ENCODE peak calls at places on chromosomes 2 and 18, in nine cellular contexts. One of them, this sample, is unnamed.

GRCh38 chr2:178066890-178067669 is 5.5 kb downstream of the PDE11A start:
- ATAC-seq in activated CD4-positive, alpha-beta T cell treated with anti-CD3 and anti-CD28 coated beads for 36 hours: no peak
- ATAC-seq in right lobe of liver: no peak
- ATAC-seq in right cardiac atrium: no peak
- ATAC-seq in activated CD8-positive, alpha-beta T cell treated with anti-CD3 and anti-CD28 coated beads for 36 hours: no peak
- ATAC-seq in left lung: no peak
- ATAC-seq in K562: no peak
- ATAC-seq in activated T-cell treated with anti-CD3 and anti-CD28 coated beads, Interleukin-2, amount 50 U/mL, for 4 hours: no peak
- ATAC-seq in heart right ventricle: no peak
- ATAC-seq in this sample: no peak

GRCh38 chr2:200396726-200397348 is 90.3 kb downstream of the SPATS2L start:
- ATAC-seq in K562: no peak
- ATAC-seq in right lobe of liver: peak
- ATAC-seq in heart right ventricle: no peak
- ATAC-seq in left lung: peak
- ATAC-seq in activated T-cell treated with anti-CD3 and anti-CD28 coated beads, Interleukin-2, amount 50 U/mL, for 4 hours: no peak
- ATAC-seq in activated CD4-positive, alpha-beta T cell treated with anti-CD3 and anti-CD28 coated beads for 36 hours: no peak
- ATAC-seq in activated CD8-positive, alpha-beta T cell treated with anti-CD3 and anti-CD28 coated beads for 36 hours: no peak
- ATAC-seq in right cardiac atrium: no peak
- ATAC-seq in this sample: no peak

GRCh38 chr2:118321436-118322100 is 233.3 kb downstream of the INSIG2 start:
- ATAC-seq in activated CD8-positive, alpha-beta T cell treated with anti-CD3 and anti-CD28 coated beads for 36 hours: no peak
- ATAC-seq in K562: no peak
- ATAC-seq in right lobe of liver: peak
- ATAC-seq in right cardiac atrium: peak
- ATAC-seq in heart right ventricle: no peak
- ATAC-seq in left lung: no peak
- ATAC-seq in activated T-cell treated with anti-CD3 and anti-CD28 coated beads, Interleukin-2, amount 50 U/mL, for 4 hours: no peak
- ATAC-seq in activated CD4-positive, alpha-beta T cell treated with anti-CD3 and anti-CD28 coated beads for 36 hours: no peak
- ATAC-seq in this sample: no peak

GRCh38 chr2:144982481-144982880 is 462.6 kb upstream of the ZEB2 start:
- ATAC-seq in activated CD4-positive, alpha-beta T cell treated with anti-CD3 and anti-CD28 coated beads for 36 hours: no peak
- ATAC-seq in right cardiac atrium: no peak
- ATAC-seq in left lung: no peak
- ATAC-seq in right lobe of liver: no peak
- ATAC-seq in activated CD8-positive, alpha-beta T cell treated with anti-CD3 and anti-CD28 coated beads for 36 hours: no peak
- ATAC-seq in activated T-cell treated with anti-CD3 and anti-CD28 coated beads, Interleukin-2, amount 50 U/mL, for 4 hours: no peak
- ATAC-seq in heart right ventricle: no peak
- ATAC-seq in K562: no peak
- ATAC-seq in this sample: no peak

GRCh38 chr2:105747997-105748396 is 3.3 kb downstream of the NCK2 start:
- ATAC-seq in right lobe of liver: no peak
- ATAC-seq in heart right ventricle: no peak
- ATAC-seq in left lung: no peak
- ATAC-seq in activated T-cell treated with anti-CD3 and anti-CD28 coated beads, Interleukin-2, amount 50 U/mL, for 4 hours: peak
- ATAC-seq in right cardiac atrium: no peak
- ATAC-seq in activated CD4-positive, alpha-beta T cell treated with anti-CD3 and anti-CD28 coated beads for 36 hours: peak
- ATAC-seq in K562: no peak
- ATAC-seq in activated CD8-positive, alpha-beta T cell treated with anti-CD3 and anti-CD28 coated beads for 36 hours: peak
- ATAC-seq in this sample: peak

GRCh38 chr2:56784046-56784445 is 600.3 kb downstream of the CCDC85A start:
- ATAC-seq in K562: no peak
- ATAC-seq in right cardiac atrium: no peak
- ATAC-seq in heart right ventricle: no peak
- ATAC-seq in activated CD8-positive, alpha-beta T cell treated with anti-CD3 and anti-CD28 coated beads for 36 hours: no peak
- ATAC-seq in left lung: no peak
- ATAC-seq in right lobe of liver: no peak
- ATAC-seq in activated CD4-positive, alpha-beta T cell treated with anti-CD3 and anti-CD28 coated beads for 36 hours: no peak
- ATAC-seq in activated T-cell treated with anti-CD3 and anti-CD28 coated beads, Interleukin-2, amount 50 U/mL, for 4 hours: no peak
- ATAC-seq in this sample: no peak

GRCh38 chr2:63977904-63978303 is 41.3 kb downstream of the VPS54 start:
- ATAC-seq in heart right ventricle: no peak
- ATAC-seq in right cardiac atrium: no peak
- ATAC-seq in left lung: no peak
- ATAC-seq in right lobe of liver: no peak
- ATAC-seq in K562: no peak
- ATAC-seq in activated CD8-positive, alpha-beta T cell treated with anti-CD3 and anti-CD28 coated beads for 36 hours: peak
- ATAC-seq in activated T-cell treated with anti-CD3 and anti-CD28 coated beads, Interleukin-2, amount 50 U/mL, for 4 hours: peak
- ATAC-seq in activated CD4-positive, alpha-beta T cell treated with anti-CD3 and anti-CD28 coated beads for 36 hours: peak
- ATAC-seq in this sample: peak

GRCh38 chr2:162011718-162012564 is 62.1 kb downstream of the DPP4 start:
- ATAC-seq in right cardiac atrium: no peak
- ATAC-seq in activated T-cell treated with anti-CD3 and anti-CD28 coated beads, Interleukin-2, amount 50 U/mL, for 4 hours: peak
- ATAC-seq in heart right ventricle: no peak
- ATAC-seq in right lobe of liver: no peak
- ATAC-seq in K562: no peak
- ATAC-seq in left lung: no peak
- ATAC-seq in activated CD8-positive, alpha-beta T cell treated with anti-CD3 and anti-CD28 coated beads for 36 hours: peak
- ATAC-seq in activated CD4-positive, alpha-beta T cell treated with anti-CD3 and anti-CD28 coated beads for 36 hours: peak
- ATAC-seq in this sample: peak

GRCh38 chr2:95669441-95669994 is 77.7 kb downstream of the TRIM43 start:
- ATAC-seq in right lobe of liver: no peak
- ATAC-seq in K562: no peak
- ATAC-seq in heart right ventricle: no peak
- ATAC-seq in right cardiac atrium: peak
- ATAC-seq in activated CD4-positive, alpha-beta T cell treated with anti-CD3 and anti-CD28 coated beads for 36 hours: no peak
- ATAC-seq in activated CD8-positive, alpha-beta T cell treated with anti-CD3 and anti-CD28 coated beads for 36 hours: peak
- ATAC-seq in left lung: no peak
- ATAC-seq in activated T-cell treated with anti-CD3 and anti-CD28 coated beads, Interleukin-2, amount 50 U/mL, for 4 hours: no peak
- ATAC-seq in this sample: no peak

GRCh38 chr2:73942664-73943063 is 16.0 kb downstream of the DGUOK start:
- ATAC-seq in activated CD8-positive, alpha-beta T cell treated with anti-CD3 and anti-CD28 coated beads for 36 hours: no peak
- ATAC-seq in K562: no peak
- ATAC-seq in left lung: no peak
- ATAC-seq in right lobe of liver: no peak
- ATAC-seq in right cardiac atrium: no peak
- ATAC-seq in heart right ventricle: no peak
- ATAC-seq in activated T-cell treated with anti-CD3 and anti-CD28 coated beads, Interleukin-2, amount 50 U/mL, for 4 hours: no peak
- ATAC-seq in activated CD4-positive, alpha-beta T cell treated with anti-CD3 and anti-CD28 coated beads for 36 hours: no peak
- ATAC-seq in this sample: no peak

GRCh38 chr2:1910562-1911256 is 166.4 kb upstream of the PXDN start:
- ATAC-seq in left lung: no peak
- ATAC-seq in activated CD4-positive, alpha-beta T cell treated with anti-CD3 and anti-CD28 coated beads for 36 hours: peak
- ATAC-seq in activated CD8-positive, alpha-beta T cell treated with anti-CD3 and anti-CD28 coated beads for 36 hours: no peak
- ATAC-seq in activated T-cell treated with anti-CD3 and anti-CD28 coated beads, Interleukin-2, amount 50 U/mL, for 4 hours: no peak
- ATAC-seq in heart right ventricle: no peak
- ATAC-seq in K562: no peak
- ATAC-seq in right cardiac atrium: no peak
- ATAC-seq in right lobe of liver: no peak
- ATAC-seq in this sample: no peak

GRCh38 chr2:174606336-174606735 is 8.7 kb upstream of the WIPF1 start:
- ATAC-seq in left lung: peak
- ATAC-seq in K562: no peak
- ATAC-seq in activated T-cell treated with anti-CD3 and anti-CD28 coated beads, Interleukin-2, amount 50 U/mL, for 4 hours: peak
- ATAC-seq in activated CD4-positive, alpha-beta T cell treated with anti-CD3 and anti-CD28 coated beads for 36 hours: peak
- ATAC-seq in right lobe of liver: no peak
- ATAC-seq in activated CD8-positive, alpha-beta T cell treated with anti-CD3 and anti-CD28 coated beads for 36 hours: peak
- ATAC-seq in right cardiac atrium: no peak
- ATAC-seq in heart right ventricle: no peak
- ATAC-seq in this sample: peak

GRCh38 chr2:240713071-240713927 is 21.6 kb downstream of the AQP12A start:
- ATAC-seq in activated CD8-positive, alpha-beta T cell treated with anti-CD3 and anti-CD28 coated beads for 36 hours: no peak
- ATAC-seq in right lobe of liver: no peak
- ATAC-seq in left lung: no peak
- ATAC-seq in activated CD4-positive, alpha-beta T cell treated with anti-CD3 and anti-CD28 coated beads for 36 hours: no peak
- ATAC-seq in K562: no peak
- ATAC-seq in right cardiac atrium: peak
- ATAC-seq in activated T-cell treated with anti-CD3 and anti-CD28 coated beads, Interleukin-2, amount 50 U/mL, for 4 hours: no peak
- ATAC-seq in heart right ventricle: no peak
- ATAC-seq in this sample: no peak

GRCh38 chr2:127083819-127084503 is 23.0 kb downstream of the BIN1 start:
- ATAC-seq in activated T-cell treated with anti-CD3 and anti-CD28 coated beads, Interleukin-2, amount 50 U/mL, for 4 hours: no peak
- ATAC-seq in K562: no peak
- ATAC-seq in right lobe of liver: peak
- ATAC-seq in activated CD8-positive, alpha-beta T cell treated with anti-CD3 and anti-CD28 coated beads for 36 hours: no peak
- ATAC-seq in activated CD4-positive, alpha-beta T cell treated with anti-CD3 and anti-CD28 coated beads for 36 hours: no peak
- ATAC-seq in heart right ventricle: no peak
- ATAC-seq in left lung: peak
- ATAC-seq in right cardiac atrium: peak
- ATAC-seq in this sample: no peak

GRCh38 chr18:58097127-58097906 is 53.3 kb downstream of the NEDD4L start:
- ATAC-seq in right lobe of liver: peak
- ATAC-seq in activated T-cell treated with anti-CD3 and anti-CD28 coated beads, Interleukin-2, amount 50 U/mL, for 4 hours: no peak
- ATAC-seq in right cardiac atrium: peak
- ATAC-seq in heart right ventricle: no peak
- ATAC-seq in activated CD8-positive, alpha-beta T cell treated with anti-CD3 and anti-CD28 coated beads for 36 hours: no peak
- ATAC-seq in K562: no peak
- ATAC-seq in activated CD4-positive, alpha-beta T cell treated with anti-CD3 and anti-CD28 coated beads for 36 hours: no peak
- ATAC-seq in left lung: peak
- ATAC-seq in this sample: no peak

GRCh38 chr2:75523313-75524275 is 37.1 kb downstream of the EVA1A start:
- ATAC-seq in right cardiac atrium: no peak
- ATAC-seq in right lobe of liver: peak
- ATAC-seq in K562: no peak
- ATAC-seq in activated CD8-positive, alpha-beta T cell treated with anti-CD3 and anti-CD28 coated beads for 36 hours: peak
- ATAC-seq in left lung: peak
- ATAC-seq in activated T-cell treated with anti-CD3 and anti-CD28 coated beads, Interleukin-2, amount 50 U/mL, for 4 hours: peak
- ATAC-seq in heart right ventricle: no peak
- ATAC-seq in activated CD4-positive, alpha-beta T cell treated with anti-CD3 and anti-CD28 coated beads for 36 hours: peak
- ATAC-seq in this sample: peak

GRCh38 chr2:15727396-15728246 is 136.0 kb downstream of the DDX1 start:
- ATAC-seq in activated T-cell treated with anti-CD3 and anti-CD28 coated beads, Interleukin-2, amount 50 U/mL, for 4 hours: no peak
- ATAC-seq in activated CD4-positive, alpha-beta T cell treated with anti-CD3 and anti-CD28 coated beads for 36 hours: no peak
- ATAC-seq in heart right ventricle: no peak
- ATAC-seq in K562: no peak
- ATAC-seq in activated CD8-positive, alpha-beta T cell treated with anti-CD3 and anti-CD28 coated beads for 36 hours: no peak
- ATAC-seq in left lung: no peak
- ATAC-seq in right cardiac atrium: no peak
- ATAC-seq in right lobe of liver: no peak
- ATAC-seq in this sample: no peak

GRCh38 chr2:188937228-188938220 is 36.6 kb upstream of the COL3A1 start:
- ATAC-seq in K562: no peak
- ATAC-seq in activated T-cell treated with anti-CD3 and anti-CD28 coated beads, Interleukin-2, amount 50 U/mL, for 4 hours: no peak
- ATAC-seq in right lobe of liver: no peak
- ATAC-seq in right cardiac atrium: peak
- ATAC-seq in left lung: peak
- ATAC-seq in activated CD4-positive, alpha-beta T cell treated with anti-CD3 and anti-CD28 coated beads for 36 hours: no peak
- ATAC-seq in heart right ventricle: peak
- ATAC-seq in activated CD8-positive, alpha-beta T cell treated with anti-CD3 and anti-CD28 coated beads for 36 hours: no peak
- ATAC-seq in this sample: no peak

GRCh38 chr18:77590928-77591327 is 341.3 kb downstream of the GALR1 start:
- ATAC-seq in activated CD4-positive, alpha-beta T cell treated with anti-CD3 and anti-CD28 coated beads for 36 hours: no peak
- ATAC-seq in activated T-cell treated with anti-CD3 and anti-CD28 coated beads, Interleukin-2, amount 50 U/mL, for 4 hours: no peak
- ATAC-seq in heart right ventricle: no peak
- ATAC-seq in right lobe of liver: no peak
- ATAC-seq in right cardiac atrium: no peak
- ATAC-seq in left lung: no peak
- ATAC-seq in activated CD8-positive, alpha-beta T cell treated with anti-CD3 and anti-CD28 coated beads for 36 hours: no peak
- ATAC-seq in K562: no peak
- ATAC-seq in this sample: no peak

GRCh38 chr2:58521803-58522602 is 280.9 kb upstream of the FANCL start:
- ATAC-seq in right cardiac atrium: no peak
- ATAC-seq in right lobe of liver: no peak
- ATAC-seq in activated CD8-positive, alpha-beta T cell treated with anti-CD3 and anti-CD28 coated beads for 36 hours: no peak
- ATAC-seq in heart right ventricle: no peak
- ATAC-seq in activated T-cell treated with anti-CD3 and anti-CD28 coated beads, Interleukin-2, amount 50 U/mL, for 4 hours: no peak
- ATAC-seq in activated CD4-positive, alpha-beta T cell treated with anti-CD3 and anti-CD28 coated beads for 36 hours: no peak
- ATAC-seq in K562: no peak
- ATAC-seq in left lung: no peak
- ATAC-seq in this sample: no peak

GRCh38 chr2:228767196-228767595 is 503.9 kb downstream of the PID1 start:
- ATAC-seq in activated T-cell treated with anti-CD3 and anti-CD28 coated beads, Interleukin-2, amount 50 U/mL, for 4 hours: no peak
- ATAC-seq in activated CD4-positive, alpha-beta T cell treated with anti-CD3 and anti-CD28 coated beads for 36 hours: no peak
- ATAC-seq in right lobe of liver: no peak
- ATAC-seq in activated CD8-positive, alpha-beta T cell treated with anti-CD3 and anti-CD28 coated beads for 36 hours: no peak
- ATAC-seq in heart right ventricle: peak
- ATAC-seq in left lung: no peak
- ATAC-seq in K562: no peak
- ATAC-seq in right cardiac atrium: peak
- ATAC-seq in this sample: no peak

GRCh38 chr2:204051476-204051875 is 114.9 kb downstream of the ICOS start:
- ATAC-seq in left lung: no peak
- ATAC-seq in activated CD4-positive, alpha-beta T cell treated with anti-CD3 and anti-CD28 coated beads for 36 hours: no peak
- ATAC-seq in K562: peak
- ATAC-seq in right cardiac atrium: no peak
- ATAC-seq in activated T-cell treated with anti-CD3 and anti-CD28 coated beads, Interleukin-2, amount 50 U/mL, for 4 hours: peak
- ATAC-seq in activated CD8-positive, alpha-beta T cell treated with anti-CD3 and anti-CD28 coated beads for 36 hours: peak
- ATAC-seq in right lobe of liver: no peak
- ATAC-seq in heart right ventricle: no peak
- ATAC-seq in this sample: no peak

GRCh38 chr2:98037666-98038339 is 42.1 kb upstream of the TMEM131 start:
- ATAC-seq in K562: no peak
- ATAC-seq in activated T-cell treated with anti-CD3 and anti-CD28 coated beads, Interleukin-2, amount 50 U/mL, for 4 hours: no peak
- ATAC-seq in left lung: no peak
- ATAC-seq in heart right ventricle: no peak
- ATAC-seq in right lobe of liver: no peak
- ATAC-seq in right cardiac atrium: no peak
- ATAC-seq in activated CD4-positive, alpha-beta T cell treated with anti-CD3 and anti-CD28 coated beads for 36 hours: no peak
- ATAC-seq in activated CD8-positive, alpha-beta T cell treated with anti-CD3 and anti-CD28 coated beads for 36 hours: no peak
- ATAC-seq in this sample: no peak

GRCh38 chr2:160790738-160791137 is 297.1 kb upstream of the RBMS1 start:
- ATAC-seq in K562: no peak
- ATAC-seq in right cardiac atrium: no peak
- ATAC-seq in heart right ventricle: no peak
- ATAC-seq in activated CD8-positive, alpha-beta T cell treated with anti-CD3 and anti-CD28 coated beads for 36 hours: no peak
- ATAC-seq in activated T-cell treated with anti-CD3 and anti-CD28 coated beads, Interleukin-2, amount 50 U/mL, for 4 hours: no peak
- ATAC-seq in left lung: peak
- ATAC-seq in activated CD4-positive, alpha-beta T cell treated with anti-CD3 and anti-CD28 coated beads for 36 hours: no peak
- ATAC-seq in right lobe of liver: no peak
- ATAC-seq in this sample: no peak

GRCh38 chr2:234914371-234915154 is 37.3 kb upstream of the SH3BP4 start:
- ATAC-seq in heart right ventricle: no peak
- ATAC-seq in activated CD8-positive, alpha-beta T cell treated with anti-CD3 and anti-CD28 coated beads for 36 hours: no peak
- ATAC-seq in activated T-cell treated with anti-CD3 and anti-CD28 coated beads, Interleukin-2, amount 50 U/mL, for 4 hours: no peak
- ATAC-seq in K562: no peak
- ATAC-seq in right cardiac atrium: no peak
- ATAC-seq in activated CD4-positive, alpha-beta T cell treated with anti-CD3 and anti-CD28 coated beads for 36 hours: no peak
- ATAC-seq in right lobe of liver: no peak
- ATAC-seq in left lung: no peak
- ATAC-seq in this sample: no peak

GRCh38 chr2:38406597-38407110 is 29.6 kb upstream of the ATL2 start:
- ATAC-seq in activated T-cell treated with anti-CD3 and anti-CD28 coated beads, Interleukin-2, amount 50 U/mL, for 4 hours: no peak
- ATAC-seq in activated CD4-positive, alpha-beta T cell treated with anti-CD3 and anti-CD28 coated beads for 36 hours: no peak
- ATAC-seq in heart right ventricle: peak
- ATAC-seq in right lobe of liver: peak
- ATAC-seq in K562: no peak
- ATAC-seq in left lung: peak
- ATAC-seq in right cardiac atrium: peak
- ATAC-seq in activated CD8-positive, alpha-beta T cell treated with anti-CD3 and anti-CD28 coated beads for 36 hours: no peak
- ATAC-seq in this sample: no peak

GRCh38 chr2:67581751-67582150 is 184.6 kb downstream of the ETAA1 start:
- ATAC-seq in left lung: no peak
- ATAC-seq in right cardiac atrium: no peak
- ATAC-seq in right lobe of liver: no peak
- ATAC-seq in activated CD8-positive, alpha-beta T cell treated with anti-CD3 and anti-CD28 coated beads for 36 hours: no peak
- ATAC-seq in heart right ventricle: no peak
- ATAC-seq in activated T-cell treated with anti-CD3 and anti-CD28 coated beads, Interleukin-2, amount 50 U/mL, for 4 hours: no peak
- ATAC-seq in K562: no peak
- ATAC-seq in activated CD4-positive, alpha-beta T cell treated with anti-CD3 and anti-CD28 coated beads for 36 hours: no peak
- ATAC-seq in this sample: no peak

GRCh38 chr18:10432781-10433180 is 21.7 kb upstream of the APCDD1 start:
- ATAC-seq in right cardiac atrium: no peak
- ATAC-seq in left lung: peak
- ATAC-seq in K562: no peak
- ATAC-seq in activated T-cell treated with anti-CD3 and anti-CD28 coated beads, Interleukin-2, amount 50 U/mL, for 4 hours: no peak
- ATAC-seq in heart right ventricle: no peak
- ATAC-seq in right lobe of liver: no peak
- ATAC-seq in activated CD8-positive, alpha-beta T cell treated with anti-CD3 and anti-CD28 coated beads for 36 hours: no peak
- ATAC-seq in activated CD4-positive, alpha-beta T cell treated with anti-CD3 and anti-CD28 coated beads for 36 hours: no peak
- ATAC-seq in this sample: no peak

GRCh38 chr2:183606022-183606717 is 481.9 kb downstream of the NUP35 start:
- ATAC-seq in activated CD8-positive, alpha-beta T cell treated with anti-CD3 and anti-CD28 coated beads for 36 hours: no peak
- ATAC-seq in left lung: no peak
- ATAC-seq in K562: no peak
- ATAC-seq in right cardiac atrium: no peak
- ATAC-seq in activated T-cell treated with anti-CD3 and anti-CD28 coated beads, Interleukin-2, amount 50 U/mL, for 4 hours: no peak
- ATAC-seq in activated CD4-positive, alpha-beta T cell treated with anti-CD3 and anti-CD28 coated beads for 36 hours: no peak
- ATAC-seq in right lobe of liver: no peak
- ATAC-seq in heart right ventricle: no peak
- ATAC-seq in this sample: no peak

GRCh38 chr2:46634905-46635304 is 155.5 kb downstream of the TMEM247 start:
- ATAC-seq in left lung: peak
- ATAC-seq in K562: peak
- ATAC-seq in right lobe of liver: peak
- ATAC-seq in activated T-cell treated with anti-CD3 and anti-CD28 coated beads, Interleukin-2, amount 50 U/mL, for 4 hours: peak
- ATAC-seq in right cardiac atrium: no peak
- ATAC-seq in activated CD4-positive, alpha-beta T cell treated with anti-CD3 and anti-CD28 coated beads for 36 hours: peak
- ATAC-seq in heart right ventricle: no peak
- ATAC-seq in activated CD8-positive, alpha-beta T cell treated with anti-CD3 and anti-CD28 coated beads for 36 hours: peak
- ATAC-seq in this sample: peak

GRCh38 chr2:54918647-54919280 is 131.5 kb downstream of the RTN4 start:
- ATAC-seq in right cardiac atrium: no peak
- ATAC-seq in heart right ventricle: no peak
- ATAC-seq in activated CD8-positive, alpha-beta T cell treated with anti-CD3 and anti-CD28 coated beads for 36 hours: no peak
- ATAC-seq in activated T-cell treated with anti-CD3 and anti-CD28 coated beads, Interleukin-2, amount 50 U/mL, for 4 hours: no peak
- ATAC-seq in left lung: no peak
- ATAC-seq in K562: no peak
- ATAC-seq in activated CD4-positive, alpha-beta T cell treated with anti-CD3 and anti-CD28 coated beads for 36 hours: no peak
- ATAC-seq in right lobe of liver: no peak
- ATAC-seq in this sample: no peak